ENCODE peak calls at places on chromosomes 2 and 18, in four cellular contexts. O, L, A and Y are unnamed samples.
A peak's percentile ranks its signal among the peaks of the same experiment; 100 is the strongest.

GRCh38 chr2:31401580-31401979 is 13.0 kb downstream of the XDH start:
- DNase-seq in O (peak; percentile 90), A (no peak), L (peak; percentile 89), Y (no peak)

GRCh38 chr2:239398536-239398935 is 2.3 kb downstream of the HDAC4 start:
- DNase-seq in L (no peak), O (no peak), A (no peak), Y (peak; percentile 79)

GRCh38 chr18:59908790-59909189 is 9.0 kb downstream of the PMAIP1 start:
- DNase-seq in O (no peak), A (no peak), L (peak; percentile 78), Y (no peak)

GRCh38 chr2:83967854-83968253 is 491.2 kb downstream of the SUCLG1 start:
- DNase-seq in A (no peak), O (no peak), L (no peak), Y (no peak)

GRCh38 chr2:40148344-40148743 is 303.5 kb downstream of the SLC8A1 start:
- DNase-seq in L (no peak), A (no peak), O (no peak), Y (no peak)

GRCh38 chr2:167787021-167787420 is 460.4 kb downstream of the STK39 start:
- DNase-seq in L (no peak), O (no peak), A (no peak), Y (no peak)

GRCh38 chr2:177433402-177433801 is 40.8 kb downstream of the AGPS start:
- DNase-seq in L (peak; percentile 22), A (no peak), O (no peak), Y (no peak)

GRCh38 chr2:12173943-12174340 is 427.5 kb downstream of the LPIN1 start:
- DNase-seq in A (no peak), L (peak; percentile 74), O (no peak), Y (no peak)

GRCh38 chr18:60010513-60010912 is 110.7 kb downstream of the PMAIP1 start:
- DNase-seq in O (no peak), L (no peak), A (no peak), Y (no peak)

GRCh38 chr2:201118957-201119848 is 3.2 kb downstream of the CFLAR start:
- DNase-seq in A (no peak), L (peak; percentile 68), O (no peak), Y (no peak)

GRCh38 chr18:22558945-22559385 is 141.2 kb upstream of the CTAGE1 start:
- DNase-seq in L (peak; percentile 71), A (peak; percentile 67), O (no peak), Y (no peak)

GRCh38 chr18:7896164-7896563 is 329.0 kb downstream of the PTPRM start:
- DNase-seq in A (no peak), L (no peak), O (no peak), Y (no peak)

GRCh38 chr2:232538671-232539070 is 821 bp upstream of the CHRNG start:
- DNase-seq in L (no peak), O (no peak), A (peak; percentile 52), Y (peak; percentile 58)

GRCh38 chr2:3423492-3424170 is 44.1 kb downstream of the TRAPPC12 start:
- DNase-seq in O (no peak), A (peak; percentile 55), L (peak; percentile 67), Y (peak; percentile 52)

GRCh38 chr18:23273443-23273966 is 138.2 kb downstream of the CABLES1 start:
- DNase-seq in A (no peak), O (no peak), L (no peak), Y (no peak)

GRCh38 chr18:35389095-35389618 is 12.0 kb upstream of the ZNF396 start:
- DNase-seq in A (no peak), L (peak; percentile 72), O (no peak), Y (no peak)

GRCh38 chr2:72235497-72236413 is 88.1 kb upstream of the CYP26B1 start:
- DNase-seq in L (no peak), A (no peak), O (no peak), Y (no peak)
- TF ChIP-seq CTCF in L (no peak), A (no peak), O (no peak), Y (no peak)

DNA sequence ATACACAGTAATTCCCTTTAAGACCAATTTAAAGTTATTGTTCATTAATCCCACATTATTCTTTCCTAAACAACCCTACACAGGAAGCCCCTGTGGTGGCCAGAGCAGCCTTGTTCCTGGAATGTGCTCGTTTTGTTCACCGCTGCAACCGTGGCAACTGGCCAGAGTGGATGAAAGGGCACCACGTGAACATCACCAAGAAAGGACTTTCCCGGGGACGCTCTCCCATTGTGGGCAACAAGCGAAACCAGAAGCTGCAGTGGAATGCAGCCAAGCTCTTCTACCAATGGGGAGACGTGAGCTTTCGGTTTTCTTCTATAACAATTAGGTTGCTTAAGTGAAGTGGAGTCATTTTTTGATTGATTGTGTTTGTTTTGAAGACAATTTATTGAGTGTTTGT is 101.0 kb downstream of the UNC80 start:
- DNase-seq in O (no peak), A (no peak), L (peak; percentile 67), Y (no peak)
- H3K4me3 ChIP-seq in O (no peak overlapping the region), A (no peak overlapping the region), L (no peak overlapping the region), Y (no peak overlapping the region)

GRCh38 chr2:127541849-127542630 is 6.6 kb downstream of the MYO7B start:
- DNase-seq in L (no peak), O (no peak), A (no peak), Y (no peak)
- TF ChIP-seq CTCF in L (no peak), O (no peak), A (no peak), Y (no peak)

GRCh38 chr2:166516712-166517303 is 22.8 kb upstream of the SCN7A start:
- DNase-seq in O (no peak), L (peak; percentile 61), A (no peak), Y (no peak)
- H3K4me3 ChIP-seq in O (no peak overlapping the region), L (no peak overlapping the region), A (no peak overlapping the region), Y (no peak overlapping the region)

DNA sequence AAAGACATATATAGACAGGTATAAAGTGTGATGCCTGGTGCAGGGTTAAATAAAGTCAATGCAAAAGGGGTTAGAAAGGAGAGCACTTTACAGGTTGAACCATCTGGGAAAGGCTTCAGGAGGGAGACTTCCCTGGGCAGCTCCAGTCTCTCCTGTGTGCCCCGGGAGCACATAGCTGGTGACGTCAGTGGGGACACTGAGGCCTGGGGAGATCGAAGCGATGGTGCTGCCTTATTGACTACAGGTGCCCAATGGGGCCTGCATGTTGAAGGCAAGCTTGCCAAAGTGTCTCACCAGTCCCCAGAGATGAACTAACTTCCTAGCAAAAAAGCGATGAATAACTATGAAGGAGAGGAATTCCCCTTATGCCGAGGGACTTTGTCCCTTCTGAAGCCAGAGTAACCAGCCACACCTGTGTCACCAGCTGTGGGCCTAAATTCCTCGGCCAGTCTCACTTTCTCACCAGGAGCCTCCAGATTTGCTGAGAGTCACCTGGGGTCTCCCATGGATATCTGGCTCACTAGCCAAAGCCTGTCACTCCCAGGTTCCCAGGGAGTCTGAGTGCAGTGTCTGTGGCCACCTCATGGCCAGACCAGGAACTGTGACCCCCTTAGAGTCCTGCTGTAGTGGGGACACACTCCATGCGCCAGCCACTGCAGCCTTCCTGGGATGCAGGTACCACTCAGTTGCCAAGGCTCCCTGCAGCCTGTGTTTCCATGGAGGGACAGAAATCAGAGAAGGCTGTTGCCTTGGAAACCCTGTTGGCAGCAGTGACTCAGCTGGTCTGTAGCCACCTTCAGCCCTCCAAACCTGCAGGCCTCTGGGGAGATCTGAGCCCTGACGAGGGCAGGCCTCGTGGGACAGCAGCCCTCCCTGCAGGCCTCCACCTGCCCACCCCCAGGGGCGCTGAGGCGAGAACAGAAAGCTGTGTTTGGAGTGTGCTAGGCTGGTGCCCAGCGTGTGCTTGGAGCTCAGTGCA is 128.7 kb downstream of the CTIF start:
- DNase-seq in O (no peak), L (peak; percentile 38), A (no peak), Y (peak; percentile 76)
- TF ChIP-seq CTCF in O (peak; percentile 34), L (peak; percentile 58), A (no peak), Y (no peak)

DNA sequence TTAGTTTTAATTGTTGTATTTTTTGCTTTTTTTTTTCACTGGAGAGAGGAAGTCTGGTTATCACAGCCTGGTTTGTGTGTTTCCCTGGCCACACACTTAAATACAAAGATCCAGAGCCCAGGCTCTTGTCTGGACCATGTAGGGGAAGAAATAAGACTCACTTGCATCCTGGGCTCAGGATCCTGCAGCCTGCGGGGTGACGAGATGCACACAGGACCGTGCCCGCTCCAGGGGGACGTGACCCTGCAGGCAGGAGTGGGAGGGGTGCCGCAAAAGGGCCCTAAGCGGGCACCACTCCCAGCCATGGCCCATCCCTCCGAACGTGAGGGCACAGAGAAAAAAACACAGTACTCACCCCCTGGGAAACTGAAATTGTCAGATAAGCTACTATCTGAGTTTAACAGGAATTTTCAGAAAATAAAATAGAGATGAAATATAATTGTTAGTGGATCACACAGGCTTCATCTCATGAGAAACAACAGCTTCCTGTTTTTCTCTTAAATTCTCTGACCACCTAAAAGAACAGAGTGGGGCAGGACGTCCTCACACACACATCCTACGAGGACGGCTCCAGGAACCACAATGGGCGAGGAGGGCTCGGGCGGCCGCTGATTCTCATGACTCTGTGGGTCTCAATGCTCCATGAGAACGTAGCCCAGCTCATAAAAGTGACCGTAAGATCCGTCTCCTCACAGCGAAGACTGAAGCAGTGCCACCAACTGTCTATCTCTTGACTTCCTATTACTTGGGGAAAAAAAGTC is 142.6 kb upstream of the ALKAL2 start:
- DNase-seq in L (no peak), O (no peak), A (no peak), Y (peak; percentile 64)
- H3K4me3 ChIP-seq in L (no peak overlapping the region), O (no peak overlapping the region), A (no peak overlapping the region), Y (no peak overlapping the region)

GRCh38 chr2:135997380-135997779 is 12.0 kb upstream of the DARS1 start:
- DNase-seq in L (no peak), O (no peak), A (peak; percentile 52), Y (no peak)
- TF ChIP-seq CTCF in L (no peak), O (no peak), A (no peak), Y (no peak)

DNA sequence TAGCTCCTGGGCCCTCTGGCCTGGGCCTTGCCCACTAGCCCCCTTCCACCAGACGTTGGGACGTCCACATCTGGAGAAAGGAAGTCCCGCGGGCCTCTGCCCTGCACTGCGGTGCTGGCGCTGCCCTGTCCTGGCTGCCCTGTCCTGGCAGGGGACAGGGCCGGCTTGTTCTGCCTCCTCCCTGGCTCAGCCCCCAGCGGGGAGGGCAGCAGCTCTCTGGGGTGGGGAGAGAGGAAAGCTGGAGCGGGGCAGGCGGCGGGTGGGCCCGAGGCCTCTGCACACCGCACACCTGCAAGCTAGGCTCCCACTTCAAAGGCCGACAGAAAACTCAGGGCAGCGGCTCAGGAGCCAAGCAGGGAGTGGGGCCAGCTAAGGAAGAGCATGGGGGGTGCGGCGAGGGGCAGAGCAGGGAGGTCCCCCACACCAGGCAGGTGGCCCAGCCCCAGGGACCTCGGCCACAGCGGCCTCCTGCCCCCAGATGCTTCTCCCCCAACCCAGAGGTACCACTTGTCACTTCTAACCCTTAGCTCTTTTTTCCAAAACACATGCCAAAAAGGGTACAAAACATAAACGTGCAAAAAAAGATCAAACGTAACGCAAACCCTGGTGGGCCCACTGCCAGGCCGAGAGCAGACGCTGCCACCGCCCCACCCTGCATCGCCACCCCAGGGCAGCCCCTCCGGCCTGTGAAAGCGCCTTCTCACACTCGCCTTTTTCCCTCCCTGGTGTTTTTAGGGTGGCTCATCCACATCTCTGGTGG is 13.5 kb downstream of the SNED1 start:
- DNase-seq in O (no peak), L (no peak), A (no peak), Y (peak; percentile 8)
- H3K4me3 ChIP-seq in O (no peak overlapping the region), L (no peak overlapping the region), A (no peak overlapping the region), Y (no peak overlapping the region)

GRCh38 chr2:98175811-98176210 is 88.8 kb downstream of the VWA3B start:
- DNase-seq in A (no peak), O (no peak), L (peak; percentile 5), Y (no peak)
- TF ChIP-seq CTCF in A (no peak), O (no peak), L (peak; percentile 18), Y (no peak)

GRCh38 chr2:157432475-157433106 is 11.3 kb downstream of the CYTIP start:
- DNase-seq in L (no peak), A (no peak), O (no peak), Y (no peak)
- H3K4me3 ChIP-seq in L (no peak overlapping the region), A (no peak overlapping the region), O (no peak overlapping the region), Y (no peak overlapping the region)